ENCODE peak calls at places on chromosomes 6 and 20, in ten cellular contexts. F is fibroblast of lung; V is aorta; X is kidney tubule cell; N is stimulated activated CD4-positive, alpha-beta T cell treated with anti-CD3 and anti-CD28 coated beads, Interleukin-15, amount 100 ng/mL, for 24 hours; G is NCI-H146; Y is activated T-cell treated with anti-CD3 and anti-CD28 coated beads for 1 hour; I is left ventricle myocardium inferior; Q is heart left ventricle; B is GM12865. E is an unnamed sample.

GRCh38 chr6:91198588-91199255 is 611.9 kb upstream of the MAP3K7 start:
- DNase-seq in B (no peak), I (no peak), Y (no peak), G (no peak), N (no peak), V (no peak), F (peak), X (peak), Q (no peak), E (no peak)

GRCh38 chr20:8366303-8366923 is 234.3 kb downstream of the PLCB1 start:
- DNase-seq in X (no peak), V (no peak), F (no peak), G (no peak), Q (no peak), B (no peak), Y (no peak), I (no peak), N (no peak), E (no peak)

GRCh38 chr6:61751986-61752385 is 534.0 kb downstream of the KHDRBS2 start:
- DNase-seq in N (no peak), G (no peak), Y (no peak), Q (no peak), V (no peak), B (no peak), I (no peak), F (no peak), X (no peak), E (no peak)

GRCh38 chr6:19444041-19444440 is 393.1 kb upstream of the ID4 start:
- DNase-seq in F (no peak), V (no peak), N (no peak), I (no peak), Y (no peak), X (peak), B (no peak), Q (no peak), G (no peak), E (no peak)

GRCh38 chr6:45555981-45556771 is 178.4 kb upstream of the SUPT3H start:
- DNase-seq in I (peak), G (no peak), X (no peak), Q (no peak), V (no peak), N (no peak), Y (no peak), B (no peak), F (peak), E (no peak)

GRCh38 chr6:41672816-41673703 is 34.8 kb downstream of the MDFI start:
- DNase-seq in N (no peak), X (no peak), I (no peak), B (no peak), Y (no peak), V (peak), Q (no peak), F (no peak), G (no peak), E (no peak)

GRCh38 chr6:166774770-166775169 is 147.7 kb upstream of the RPS6KA2 start:
- DNase-seq in Y (no peak), G (no peak), I (no peak), V (no peak), N (no peak), B (no peak), X (no peak), F (no peak), Q (no peak), E (no peak)

GRCh38 chr6:41732149-41732548 is 3.3 kb downstream of the TFEB start:
- DNase-seq in N (no peak), F (no peak), X (no peak), Q (no peak), B (no peak), Y (no peak), I (no peak), G (no peak), V (no peak), E (no peak)

GRCh38 chr6:36759177-36759757 is 61.6 kb downstream of the RAB44 start:
- DNase-seq in I (peak), G (peak), X (peak), V (peak), N (peak), Y (peak), F (peak), Q (peak), B (peak), E (peak)

GRCh38 chr20:41307021-41307420 is 10.5 kb downstream of the ZHX3 start:
- DNase-seq in I (no peak), Y (no peak), F (no peak), B (peak), V (no peak), Q (no peak), X (no peak), N (no peak), G (no peak), E (no peak)

GRCh38 chr6:30749554-30750378 is 5.4 kb upstream of the IER3 start:
- DNase-seq in Q (no peak), X (peak), V (no peak), F (no peak), G (peak), Y (no peak), N (no peak), I (no peak), B (no peak), E (no peak)

GRCh38 chr6:15569035-15569995 is 93.5 kb downstream of the DTNBP1 start:
- DNase-seq in F (no peak), Q (no peak), B (no peak), V (no peak), N (no peak), I (no peak), G (no peak), Y (no peak), X (no peak), E (no peak)

GRCh38 chr6:131963063-131963462 is 11.9 kb upstream of the CCN2 start:
- DNase-seq in F (no peak), Y (no peak), B (no peak), Q (no peak), N (no peak), X (no peak), I (no peak), G (no peak), V (no peak), E (no peak)

GRCh38 chr20:57809661-57810172 is 99.9 kb upstream of the PMEPA1 start:
- DNase-seq in I (peak), G (no peak), Q (no peak), Y (no peak), B (no peak), V (no peak), F (no peak), N (no peak), X (no peak), E (no peak)

GRCh38 chr6:148263010-148263409 is 79.6 kb upstream of the SASH1 start:
- DNase-seq in V (no peak), F (no peak), I (no peak), N (no peak), B (no peak), Y (no peak), G (no peak), X (peak), Q (no peak), E (no peak)

GRCh38 chr6:10964684-10965083 is 77.8 kb downstream of the SYCP2L start:
- DNase-seq in G (no peak), V (no peak), B (peak), Y (no peak), N (no peak), F (no peak), Q (no peak), X (no peak), I (no peak), E (no peak)

GRCh38 chr6:155185544-155185943 is 78.3 kb upstream of the CLDN20 start:
- DNase-seq in G (peak), N (peak), Y (no peak), F (peak), B (no peak), Q (no peak), I (no peak), X (peak), V (no peak), E (no peak)

GRCh38 chr20:44656447-44656846 is 4.9 kb upstream of the ADA start:
- DNase-seq in Q (no peak), G (no peak), Y (no peak), X (no peak), I (no peak), V (peak), B (no peak), N (no peak), F (no peak), E (no peak)

GRCh38 chr20:44079968-44080560 is 106.9 kb downstream of the JPH2 start:
- DNase-seq in N (no peak), G (no peak), V (no peak), Q (no peak), X (no peak), Y (no peak), I (no peak), B (no peak), F (peak), E (no peak)

GRCh38 chr6:14383393-14384174 is 266.0 kb downstream of the CD83 start:
- DNase-seq in B (no peak), X (peak), N (no peak), Q (no peak), V (no peak), F (no peak), G (no peak), I (no peak), Y (no peak), E (no peak)

GRCh38 chr6:168838000-168838399 is 397.0 kb downstream of the SMOC2 start:
- DNase-seq in F (no peak), Q (no peak), V (no peak), N (no peak), X (no peak), G (peak), B (no peak), I (no peak), Y (no peak), E (no peak)

E was measured in omental fat pad.